ENCODE peak calls at places on chromosome 6, in seven cellular contexts. R is ureter; N is ACHN; Y is bronchial epithelial cell; K is stimulated activated CD8-positive, alpha-beta memory T cell treated with anti-CD3 and anti-CD28 coated beads, Interleukin-7, amount 100 ng/mL, for 4 hours; Q is activated naive CD4-positive, alpha-beta T cell treated with anti-CD3 and anti-CD28 coated beads, Interleukin-2, amount 50 U/mL, for 72 hours; F is activated naive CD8-positive, alpha-beta T cell treated with anti-CD3 and anti-CD28 coated beads for 36 hours. G is an unnamed sample.

GRCh38 chr6:153145591-153145990 is 14.5 kb upstream of the RGS17 start:
- DNase-seq in R (no peak), F (no peak), N (no peak), Q (no peak), Y (no peak), K (no peak), G (peak; percentile 94)

GRCh38 chr6:168025831-168026325 is 28.4 kb downstream of the KIF25 start:
- DNase-seq in R (no peak), Y (no peak), N (no peak), F (no peak), K (no peak), Q (no peak), G (no peak)

GRCh38 chr6:53795702-53796450 is 1.1 kb downstream of the LRRC1 start:
- DNase-seq in K (no peak), F (peak; percentile 11), Y (no peak), N (peak; percentile 28), R (peak; percentile 50), Q (peak; percentile 11), G (no peak)

GRCh38 chr6:157763894-157764345 is 59.1 kb upstream of the SNX9 start:
- DNase-seq in F (no peak), Y (no peak), K (no peak), Q (no peak), R (no peak), N (no peak), G (no peak)

GRCh38 chr6:111841822-111842221 is 31.4 kb downstream of the FYN start:
- DNase-seq in Q (no peak), K (no peak), Y (peak; percentile 38), N (no peak), R (no peak), F (no peak), G (no peak)

GRCh38 chr6:169539176-169539897 is 162.5 kb downstream of the WDR27 start:
- DNase-seq in K (no peak), Y (no peak), R (no peak), F (no peak), Q (no peak), N (no peak), G (no peak)

GRCh38 chr6:100599088-100599770 is 134.5 kb upstream of the SIM1 start:
- DNase-seq in Q (no peak), K (no peak), Y (no peak), R (no peak), N (no peak), F (no peak), G (no peak)

GRCh38 chr6:117840541-117840983 is 66.5 kb upstream of the SLC35F1 start:
- DNase-seq in F (no peak), R (no peak), Y (peak; percentile 48), N (peak; percentile 52), Q (no peak), K (no peak), G (peak; percentile 25)

GRCh38 chr6:53543341-53544010 is 1.4 kb downstream of the GCLC start:
- DNase-seq in K (no peak), F (no peak), R (no peak), N (no peak), Q (no peak), Y (no peak), G (no peak)

GRCh38 chr6:117728626-117729025 is 53.4 kb downstream of the NUS1 start:
- DNase-seq in F (no peak), K (no peak), Y (no peak), R (no peak), Q (no peak), N (no peak), G (no peak)